ENCODE peak calls at places on chromosomes 6 and 20, in seven cellular contexts. F is BE2C, X is PC-3, O is GM23338, W is left lung, K is tibial artery, J is heart right ventricle. C is an unnamed sample.

GRCh38 chr6:3910264-3910663 is 61.1 kb downstream of the FAM50B start:
- DNase-seq in F (no peak), X (no peak), O (no peak), W (no peak), K (no peak), J (no peak), C (no peak)

GRCh38 chr20:48295445-48295903 is 510.2 kb upstream of the SULF2 start:
- DNase-seq in F (no peak), X (peak; percentile 98), O (peak; percentile 90), W (no peak), K (no peak), J (peak; percentile 33), C (peak; percentile 95)

GRCh38 chr6:42403831-42404230 is 47.9 kb downstream of the TRERF1 start:
- DNase-seq in F (no peak), X (no peak), O (no peak), W (no peak), K (no peak), J (no peak), C (peak; percentile 15)

GRCh38 chr6:77814119-77814518 is 161.3 kb downstream of the MEI4 start:
- DNase-seq in F (no peak), X (no peak), O (no peak), W (no peak), K (no peak), J (no peak), C (no peak)

GRCh38 chr6:102848796-102849195 is 1455.3 kb downstream of the GRIK2 start:
- DNase-seq in F (no peak), X (peak; percentile 12), O (no peak), W (no peak), K (no peak), J (no peak), C (no peak)

GRCh38 chr20:41085606-41086005 is 51.7 kb upstream of the PLCG1 start:
- DNase-seq in F (no peak), X (no peak), O (no peak), W (no peak), K (no peak), J (no peak), C (no peak)

GRCh38 chr6:169752074-169752623 is 727 bp downstream of the ERMARD start:
- DNase-seq in F (no peak), X (no peak), O (peak; percentile 43), W (no peak), K (no peak), J (no peak), C (peak; percentile 4)

GRCh38 chr20:53975761-53976160 is 94.6 kb downstream of the BCAS1 start:
- DNase-seq in F (no peak), X (no peak), O (no peak), W (no peak), K (no peak), J (no peak), C (no peak)

GRCh38 chr6:39731565-39731964 is 6.4 kb upstream of the KIF6 start:
- DNase-seq in F (no peak), X (no peak), O (peak; percentile 47), W (no peak), K (no peak), J (no peak), C (no peak)

GRCh38 chr6:43613721-43614395 is 15.2 kb downstream of the GTPBP2 start:
- DNase-seq in F (no peak), X (no peak), O (no peak), W (peak; percentile 3), K (no peak), J (no peak), C (no peak)

GRCh38 chr20:49483018-49483705 is 694 bp upstream of the KCNB1 start:
- DNase-seq in F (no peak), X (no peak), O (peak; percentile 60), W (no peak), K (no peak), J (no peak), C (no peak)

GRCh38 chr20:33561981-33562601 is 72.2 kb downstream of the CBFA2T2 start:
- DNase-seq in F (peak; percentile 93), X (peak; percentile 97), O (peak; percentile 52), W (no peak), K (peak; percentile 61), J (peak; percentile 86), C (peak; percentile 95)

GRCh38 chr6:4348462-4349112 is 213.2 kb upstream of the ECI2 start:
- DNase-seq in F (no peak), X (no peak), O (no peak), W (no peak), K (no peak), J (no peak), C (peak; percentile 37)

GRCh38 chr6:107246972-107247615 is 131.8 kb upstream of the BEND3 start:
- DNase-seq in F (no peak), X (no peak), O (no peak), W (no peak), K (no peak), J (no peak), C (no peak)

GRCh38 chr20:45090481-45090880 is 10.4 kb downstream of the KCNS1 start:
- DNase-seq in F (no peak), X (no peak), O (no peak), W (no peak), K (no peak), J (no peak), C (peak; percentile 74)

GRCh38 chr20:45087814-45088213 is 13.1 kb downstream of the KCNS1 start:
- DNase-seq in F (no peak), X (peak; percentile 70), O (no peak), W (no peak), K (no peak), J (no peak), C (peak; percentile 82)

GRCh38 chr20:45085867-45086266 is 15.1 kb downstream of the KCNS1 start:
- DNase-seq in F (no peak), X (no peak), O (peak; percentile 26), W (no peak), K (no peak), J (no peak), C (no peak)

GRCh38 chr20:45087115-45087785 is 13.7 kb downstream of the KCNS1 start:
- DNase-seq in F (no peak), X (peak; percentile 36), O (no peak), W (no peak), K (no peak), J (no peak), C (no peak)

GRCh38 chr20:45088247-45088646 is 12.7 kb downstream of the KCNS1 start:
- DNase-seq in F (no peak), X (peak; percentile 99), O (peak; percentile 19), W (no peak), K (no peak), J (no peak), C (peak; percentile 93)
- H3K4me3 ChIP-seq in F (no peak overlapping the region), X (peak overlapping the region; percentile 14), O (no peak overlapping the region), W (no peak overlapping the region), K (no peak overlapping the region), J (no peak overlapping the region), C (no peak overlapping the region)

DNA sequence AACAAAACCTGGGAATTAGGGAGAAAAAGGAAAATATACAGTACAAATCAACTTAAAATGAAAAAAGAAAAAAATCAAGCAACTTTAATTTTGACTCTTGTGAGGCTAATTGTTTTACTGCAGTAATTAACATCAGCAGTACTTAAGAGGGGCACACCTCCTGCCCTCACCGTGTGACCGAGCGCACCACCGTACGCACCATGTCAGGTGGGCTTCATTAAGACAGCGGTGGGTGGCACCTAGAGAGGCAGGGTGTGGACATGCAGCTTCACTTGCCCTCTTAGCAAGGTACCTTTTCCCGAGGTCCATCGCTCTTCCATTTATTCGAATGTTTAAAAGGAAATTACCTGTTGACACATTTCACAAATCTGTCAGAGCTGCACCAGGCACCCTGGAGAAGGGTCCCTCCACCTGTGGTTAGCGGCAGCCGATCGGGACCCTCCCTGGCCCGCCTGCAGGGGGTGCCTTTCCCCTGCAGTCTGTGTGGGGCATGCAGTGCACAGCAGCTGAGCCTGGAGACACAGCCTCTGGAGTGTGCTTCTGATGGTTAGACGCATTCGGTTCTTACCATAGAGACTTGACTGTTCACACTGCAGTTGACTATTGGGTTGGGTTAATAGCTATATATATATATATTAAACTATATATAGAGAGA is 184.1 kb downstream of the TMEM242 start:
- DNase-seq in F (peak; percentile 60), X (peak; percentile 6), O (peak; percentile 71), W (no peak), K (no peak), J (no peak), C (no peak)
- TF ChIP-seq CTCF in F (peak; percentile 73), X (peak; percentile 50), O (peak; percentile 92), W (no peak), K (peak; percentile 10), J (peak; percentile 36), C (no peak)

GRCh38 chr20:4013041-4013440 is 2.3 kb downstream of the RNF24 start:
- DNase-seq in F (no peak), X (no peak), O (no peak), W (no peak), K (no peak), J (no peak), C (no peak)
- H3K4me3 ChIP-seq in F (no peak overlapping the region), X (peak overlapping the region; percentile 96), O (no peak overlapping the region), W (peak overlapping the region; percentile 92), K (peak overlapping the region; percentile 79), J (no peak overlapping the region), C (no peak overlapping the region)

GRCh38 chr6:162198925-162199324 is 528.6 kb downstream of the PRKN start:
- DNase-seq in F (no peak), X (no peak), O (peak; percentile 41), W (no peak), K (no peak), J (no peak), C (no peak)
- TF ChIP-seq CTCF in F (peak; percentile 23), X (no peak), O (peak; percentile 67), W (no peak), K (no peak), J (no peak), C (peak; percentile 1)

C was measured in AG10803.